ENCODE peak calls at places on chromosomes 16 and 17, in four cellular contexts. M is astrocyte of the spinal cord, N is B cell, X is ovary. T is an unnamed sample.

GRCh38 chr16:73771676-73772075 is 524.9 kb upstream of the PSMD7 start:
- DNase-seq in M (peak; percentile 63), X (no peak), N (no peak), T (no peak)

GRCh38 chr17:83064732-83065659 is 14.4 kb upstream of the METRNL start:
- DNase-seq in X (peak; percentile 30), N (no peak), M (no peak), T (no peak)

GRCh38 chr17:76805319-76805718 is 62.9 kb upstream of the MGAT5B start:
- DNase-seq in N (no peak), M (no peak), X (no peak), T (no peak)

GRCh38 chr17:15154618-15155017 is 110.5 kb downstream of the PMP22 start:
- DNase-seq in M (no peak), N (no peak), X (no peak), T (no peak)

GRCh38 chr16:58338205-58338604 is 43.4 kb upstream of the PRSS54 start:
- DNase-seq in M (no peak), X (no peak), N (no peak), T (no peak)

GRCh38 chr17:77347544-77347943 is 206.8 kb downstream of the SEC14L1 start:
- DNase-seq in X (no peak), M (no peak), N (no peak), T (no peak)

GRCh38 chr17:19384723-19385391 is 2.1 kb downstream of the MFAP4 start:
- DNase-seq in X (peak; percentile 97), N (no peak), M (peak; percentile 85), T (no peak)

GRCh38 chr17:39628655-39629493 is 2.1 kb downstream of the PPP1R1B start:
- DNase-seq in X (no peak), M (no peak), N (no peak), T (no peak)

GRCh38 chr16:86512301-86512859 is 2.1 kb downstream of the FOXF1 start:
- DNase-seq in M (no peak), X (no peak), N (no peak), T (no peak)

GRCh38 chr17:7022791-7023571 is at the start of gene BCL6B:
- DNase-seq in X (no peak), M (no peak), N (peak; percentile 44), T (no peak)

GRCh38 chr16:49158029-49158642 is 123.5 kb downstream of the CBLN1 start:
- DNase-seq in X (no peak), N (peak; percentile 1), M (peak; percentile 3), T (no peak)

GRCh38 chr16:72179592-72179991 is 7.6 kb upstream of the PMFBP1 start:
- DNase-seq in X (no peak), M (no peak), N (no peak), T (no peak)

GRCh38 chr17:30476726-30477082 is 504 bp upstream of the GOSR1 start:
- DNase-seq in X (no peak), M (no peak), N (no peak), T (no peak)

GRCh38 chr16:86772671-86773338 is 194.5 kb downstream of the FOXL1 start:
- DNase-seq in X (no peak), N (no peak), M (peak; percentile 84), T (no peak)

GRCh38 chr17:42200702-42201101 is 6.4 kb upstream of the GHDC start:
- DNase-seq in M (peak; percentile 42), N (no peak), X (peak; percentile 72), T (no peak)

GRCh38 chr17:17552351-17553216 is 38.9 kb downstream of the PEMT start:
- DNase-seq in N (no peak), X (no peak), M (no peak), T (no peak)

GRCh38 chr17:67602974-67603373 is 114.8 kb upstream of the NOL11 start:
- DNase-seq in X (no peak), N (peak; percentile 11), M (peak; percentile 46), T (peak; percentile 48)

GRCh38 chr17:61461586-61461966 is 9.4 kb downstream of the TBX4 start:
- DNase-seq in X (no peak), M (no peak), N (no peak), T (no peak)

GRCh38 chr17:80029235-80029974 is 6.3 kb downstream of the TBC1D16 start:
- DNase-seq in M (peak; percentile 75), X (peak; percentile 78), N (no peak), T (no peak)

GRCh38 chr16:8816967-8817662 is 19.5 kb downstream of the PMM2 start:
- DNase-seq in M (no peak), X (no peak), N (no peak), T (no peak)
- TF ChIP-seq CTCF in M (no peak), X (no peak), N (no peak), T (no peak)

DNA sequence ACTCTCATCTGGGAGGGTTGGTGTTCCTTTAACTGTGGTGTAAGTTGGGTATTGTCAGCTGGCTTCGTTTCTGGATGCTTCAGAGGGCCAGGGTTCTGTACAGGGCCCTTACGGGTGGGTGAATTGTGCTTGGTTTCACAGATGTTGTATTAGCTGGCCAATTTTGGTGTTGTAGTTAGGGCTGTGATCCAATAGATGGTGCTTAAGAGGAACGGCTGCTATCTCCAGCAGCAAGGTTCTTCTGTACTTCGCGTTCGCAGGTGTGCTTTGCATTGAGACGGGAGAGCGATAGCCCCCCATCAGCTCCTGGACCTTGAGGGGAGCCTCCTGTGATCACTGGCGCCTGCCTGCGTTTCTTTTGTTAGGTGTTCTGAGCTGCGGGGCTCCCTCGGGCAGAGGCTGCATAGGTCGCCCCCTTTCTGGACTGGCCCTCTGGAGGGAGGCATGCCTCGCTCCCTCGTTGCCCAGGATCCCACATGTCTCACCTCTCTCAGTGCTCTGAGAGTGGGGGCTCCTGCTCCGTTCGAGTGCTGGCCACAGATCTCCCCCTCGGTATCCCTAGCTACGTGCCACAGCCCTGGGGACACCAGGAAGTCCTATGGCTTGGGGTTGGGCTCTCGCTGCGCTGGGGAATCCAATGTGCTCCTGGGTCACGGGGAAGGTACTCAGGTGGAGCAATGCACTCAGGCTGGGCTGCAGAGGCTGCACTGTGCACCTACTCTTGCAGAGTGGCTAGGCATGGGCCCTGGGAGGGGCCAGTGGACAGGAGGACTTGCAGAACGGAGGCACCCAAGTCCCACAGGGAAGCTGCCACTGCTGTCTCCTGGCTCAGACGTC is 844 bp upstream of the PRDM7 start:
- DNase-seq in N (peak; percentile 65), X (no peak), M (peak; percentile 44), T (no peak)
- TF ChIP-seq CTCF in N (no peak), X (no peak), M (peak; percentile 1), T (no peak)

GRCh38 chr16:88943131-88943664 is 33.8 kb downstream of the CBFA2T3 start:
- DNase-seq in N (no peak), M (no peak), X (no peak), T (no peak)

GRCh38 chr16:88939814-88940195 is 37.2 kb downstream of the CBFA2T3 start:
- DNase-seq in M (no peak), X (peak; percentile 8), N (no peak), T (no peak)

GRCh38 chr16:88940196-88941050 is 36.6 kb downstream of the CBFA2T3 start:
- DNase-seq in N (peak; percentile 68), M (no peak), X (peak; percentile 11), T (peak; percentile 28)

GRCh38 chr16:88941933-88942909 is 34.8 kb downstream of the CBFA2T3 start:
- DNase-seq in X (peak; percentile 25), N (peak; percentile 86), M (no peak), T (peak; percentile 73)

GRCh38 chr16:88941051-88941932 is 35.7 kb downstream of the CBFA2T3 start:
- DNase-seq in M (no peak), X (peak; percentile 16), N (peak; percentile 79), T (no peak)
- TF ChIP-seq CTCF in M (no peak), X (no peak), N (no peak), T (no peak)

GRCh38 chr17:46822388-46822921 is 4.0 kb upstream of the WNT3 start:
- DNase-seq in N (peak; percentile 73), X (no peak), M (no peak), T (no peak)
- TF ChIP-seq CTCF in N (peak; percentile 70), X (no peak), M (peak; percentile 58), T (peak; percentile 32)

DNA sequence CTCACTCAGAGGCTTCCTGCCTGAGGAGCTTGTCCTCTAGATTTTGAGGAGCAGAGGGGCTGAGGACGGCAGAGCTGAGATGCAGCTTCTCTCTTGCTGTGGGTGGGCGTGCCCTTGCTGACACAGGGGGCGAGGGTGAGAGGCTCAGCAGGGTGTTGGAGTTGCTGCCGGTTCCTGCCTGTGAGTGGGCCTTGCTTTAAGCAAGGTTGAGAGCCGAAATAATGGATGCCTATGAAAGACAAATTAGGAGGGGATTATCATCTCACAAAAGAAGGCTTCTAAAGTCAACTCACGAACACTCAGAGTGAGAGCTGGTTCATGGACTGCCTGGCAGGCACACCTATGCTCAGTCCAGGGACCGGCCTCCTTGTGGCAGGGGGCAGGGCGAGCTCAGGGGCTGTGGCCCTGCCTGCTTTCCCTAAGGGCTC is 215.6 kb downstream of the MSI2 start:
- DNase-seq in N (no peak), M (no peak), X (no peak), T (no peak)
- TF ChIP-seq CTCF in N (no peak), M (no peak), X (no peak), T (no peak)

DNA sequence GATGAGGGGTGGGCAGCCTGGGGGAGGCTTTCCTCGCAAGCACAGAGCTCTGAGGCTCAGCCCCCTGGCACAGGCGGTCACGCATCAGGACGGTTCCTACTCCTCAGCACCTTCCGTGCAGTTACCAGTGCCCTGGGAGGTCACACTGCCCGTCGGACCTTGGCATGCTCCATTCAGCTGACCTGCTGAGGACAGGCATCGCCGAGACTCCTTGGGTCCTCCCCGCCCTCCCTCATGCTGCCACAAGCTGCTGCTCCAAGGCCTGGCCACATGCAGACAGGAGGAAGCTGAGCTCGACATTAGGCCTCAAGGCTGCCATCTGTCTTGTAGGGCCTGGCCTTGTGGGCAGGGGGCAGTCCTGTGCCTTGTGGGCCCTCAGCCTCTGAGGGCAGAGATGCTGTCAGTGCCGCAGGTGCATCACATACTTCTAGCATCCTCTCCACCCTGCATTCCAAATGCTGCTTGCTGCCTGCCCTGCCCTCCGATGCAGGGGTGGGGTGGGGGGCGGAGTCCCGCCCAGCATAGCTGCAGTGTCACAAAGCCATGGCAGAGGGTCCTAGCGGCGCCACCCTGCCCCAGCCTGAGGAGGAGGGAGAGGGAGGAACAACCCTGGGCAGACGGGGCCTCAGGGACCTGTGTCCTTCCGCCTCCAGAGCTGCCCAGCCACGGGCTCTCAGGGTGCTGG is 9.3 kb downstream of the C16orf90 start:
- DNase-seq in X (no peak), N (no peak), M (no peak), T (no peak)
- TF ChIP-seq CTCF in X (no peak), N (no peak), M (no peak), T (no peak)

DNA sequence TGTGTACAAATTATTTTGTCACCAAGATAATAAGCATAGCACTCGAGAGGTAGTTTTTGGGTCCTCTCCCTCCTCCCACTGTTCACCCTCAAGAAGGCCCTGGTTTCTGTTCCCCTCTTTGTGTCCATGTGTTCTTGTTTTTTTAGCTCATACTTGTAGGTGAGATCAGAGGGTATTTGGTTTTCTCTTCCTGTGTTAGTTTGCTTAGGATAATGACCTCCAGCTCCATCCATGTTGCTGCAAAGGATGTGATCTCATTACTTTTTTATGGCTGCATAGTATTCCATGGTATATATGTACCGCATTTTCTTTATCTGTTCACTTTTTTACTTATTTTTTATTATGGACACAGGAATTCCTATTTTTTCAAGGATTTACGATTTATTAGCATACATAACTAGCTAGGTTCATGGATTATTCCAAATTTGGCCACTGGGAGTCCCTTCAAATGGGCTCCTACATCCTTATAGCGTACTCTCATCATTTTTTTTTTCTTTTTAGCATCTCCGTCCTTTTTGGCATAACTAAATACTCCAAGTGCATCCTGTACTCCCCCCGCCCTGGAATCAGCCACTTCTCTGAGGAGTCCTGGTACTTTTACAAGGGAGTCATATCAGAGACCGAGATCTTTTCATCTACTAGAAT is 7.3 kb downstream of the TADA2A start:
- DNase-seq in X (no peak), M (no peak), N (peak; percentile 13), T (no peak)
- TF ChIP-seq CTCF in X (no peak), M (peak; percentile 37), N (no peak), T (peak; percentile 5)